ENCODE peak calls at places on chromosomes 3 and 15, in eight cellular contexts. One of them, this sample, is unnamed.

GRCh38 chr15:50940506-50940905 is 32.0 kb downstream of the AP4E1 start:
- DNase-seq in activated T-helper 1 cell treated with anti-CD3 and anti-CD28 coated beads, Interleukin-2, amount 50 U/mL, for 16 hours: no peak
- DNase-seq in LoVo: no peak
- DNase-seq in nucleus accumbens: no peak
- DNase-seq in B cell: no peak
- DNase-seq in PC-9: no peak
- DNase-seq in HTR-8/SVneo: no peak
- DNase-seq in HT1080: peak
- DNase-seq in this sample: no peak

GRCh38 chr3:188385295-188385694 is 231.3 kb downstream of the LPP start:
- DNase-seq in activated T-helper 1 cell treated with anti-CD3 and anti-CD28 coated beads, Interleukin-2, amount 50 U/mL, for 16 hours: no peak
- DNase-seq in LoVo: no peak
- DNase-seq in nucleus accumbens: no peak
- DNase-seq in B cell: no peak
- DNase-seq in PC-9: peak
- DNase-seq in HTR-8/SVneo: no peak
- DNase-seq in HT1080: no peak
- DNase-seq in this sample: no peak

GRCh38 chr15:82106671-82107070 is 60.9 kb upstream of the MEX3B start:
- DNase-seq in activated T-helper 1 cell treated with anti-CD3 and anti-CD28 coated beads, Interleukin-2, amount 50 U/mL, for 16 hours: no peak
- DNase-seq in LoVo: no peak
- DNase-seq in nucleus accumbens: no peak
- DNase-seq in B cell: no peak
- DNase-seq in PC-9: no peak
- DNase-seq in HTR-8/SVneo: no peak
- DNase-seq in HT1080: peak
- DNase-seq in this sample: no peak

GRCh38 chr15:101014921-101015841 is 96.0 kb downstream of the LRRK1 start:
- DNase-seq in activated T-helper 1 cell treated with anti-CD3 and anti-CD28 coated beads, Interleukin-2, amount 50 U/mL, for 16 hours: peak
- DNase-seq in LoVo: peak
- DNase-seq in nucleus accumbens: peak
- DNase-seq in B cell: peak
- DNase-seq in PC-9: no peak
- DNase-seq in HTR-8/SVneo: peak
- DNase-seq in HT1080: peak
- DNase-seq in this sample: peak

GRCh38 chr3:48501196-48501595 is 2.8 kb downstream of the SHISA5 start:
- DNase-seq in activated T-helper 1 cell treated with anti-CD3 and anti-CD28 coated beads, Interleukin-2, amount 50 U/mL, for 16 hours: no peak
- DNase-seq in LoVo: no peak
- DNase-seq in nucleus accumbens: no peak
- DNase-seq in B cell: no peak
- DNase-seq in PC-9: no peak
- DNase-seq in HTR-8/SVneo: no peak
- DNase-seq in HT1080: no peak
- DNase-seq in this sample: no peak

GRCh38 chr3:43871627-43872245 is 181.0 kb downstream of the ABHD5 start:
- DNase-seq in activated T-helper 1 cell treated with anti-CD3 and anti-CD28 coated beads, Interleukin-2, amount 50 U/mL, for 16 hours: no peak
- DNase-seq in LoVo: no peak
- DNase-seq in nucleus accumbens: no peak
- DNase-seq in B cell: no peak
- DNase-seq in PC-9: no peak
- DNase-seq in HTR-8/SVneo: no peak
- DNase-seq in HT1080: no peak
- DNase-seq in this sample: no peak

GRCh38 chr3:138782748-138783147 is 52.0 kb downstream of the PIK3CB start:
- DNase-seq in activated T-helper 1 cell treated with anti-CD3 and anti-CD28 coated beads, Interleukin-2, amount 50 U/mL, for 16 hours: no peak
- DNase-seq in LoVo: no peak
- DNase-seq in nucleus accumbens: no peak
- DNase-seq in B cell: no peak
- DNase-seq in PC-9: no peak
- DNase-seq in HTR-8/SVneo: no peak
- DNase-seq in HT1080: no peak
- DNase-seq in this sample: no peak

GRCh38 chr15:80059786-80060489 is 462 bp downstream of the ZFAND6 start:
- DNase-seq in activated T-helper 1 cell treated with anti-CD3 and anti-CD28 coated beads, Interleukin-2, amount 50 U/mL, for 16 hours: peak
- DNase-seq in LoVo: peak
- DNase-seq in nucleus accumbens: no peak
- DNase-seq in B cell: peak
- DNase-seq in PC-9: peak
- DNase-seq in HTR-8/SVneo: peak
- DNase-seq in HT1080: peak
- DNase-seq in this sample: peak

GRCh38 chr15:95712785-95713184 is 617.7 kb upstream of the NR2F2 start:
- DNase-seq in activated T-helper 1 cell treated with anti-CD3 and anti-CD28 coated beads, Interleukin-2, amount 50 U/mL, for 16 hours: no peak
- DNase-seq in LoVo: no peak
- DNase-seq in nucleus accumbens: no peak
- DNase-seq in B cell: no peak
- DNase-seq in PC-9: no peak
- DNase-seq in HTR-8/SVneo: no peak
- DNase-seq in HT1080: peak
- DNase-seq in this sample: no peak

GRCh38 chr15:68298336-68298735 is 20.8 kb downstream of the FEM1B start:
- DNase-seq in activated T-helper 1 cell treated with anti-CD3 and anti-CD28 coated beads, Interleukin-2, amount 50 U/mL, for 16 hours: no peak
- DNase-seq in LoVo: no peak
- DNase-seq in nucleus accumbens: no peak
- DNase-seq in B cell: no peak
- DNase-seq in PC-9: no peak
- DNase-seq in HTR-8/SVneo: no peak
- DNase-seq in HT1080: no peak
- DNase-seq in this sample: no peak

GRCh38 chr3:194395767-194396527 is 3.1 kb downstream of the GP5 start:
- DNase-seq in activated T-helper 1 cell treated with anti-CD3 and anti-CD28 coated beads, Interleukin-2, amount 50 U/mL, for 16 hours: peak
- DNase-seq in LoVo: no peak
- DNase-seq in nucleus accumbens: peak
- DNase-seq in B cell: no peak
- DNase-seq in PC-9: no peak
- DNase-seq in HTR-8/SVneo: no peak
- DNase-seq in HT1080: no peak
- DNase-seq in this sample: no peak

GRCh38 chr15:45498701-45499100 is 23.9 kb downstream of the SLC30A4 start:
- DNase-seq in activated T-helper 1 cell treated with anti-CD3 and anti-CD28 coated beads, Interleukin-2, amount 50 U/mL, for 16 hours: no peak
- DNase-seq in LoVo: no peak
- DNase-seq in nucleus accumbens: no peak
- DNase-seq in B cell: no peak
- DNase-seq in PC-9: no peak
- DNase-seq in HTR-8/SVneo: no peak
- DNase-seq in HT1080: no peak
- DNase-seq in this sample: no peak

GRCh38 chr3:58202917-58203360 is 7.8 kb downstream of the DNASE1L3 start:
- DNase-seq in activated T-helper 1 cell treated with anti-CD3 and anti-CD28 coated beads, Interleukin-2, amount 50 U/mL, for 16 hours: no peak
- DNase-seq in LoVo: no peak
- DNase-seq in nucleus accumbens: no peak
- DNase-seq in B cell: peak
- DNase-seq in PC-9: no peak
- DNase-seq in HTR-8/SVneo: no peak
- DNase-seq in HT1080: no peak
- DNase-seq in this sample: no peak

GRCh38 chr3:133293397-133294107 is 106.3 kb upstream of the BFSP2 start:
- DNase-seq in activated T-helper 1 cell treated with anti-CD3 and anti-CD28 coated beads, Interleukin-2, amount 50 U/mL, for 16 hours: no peak
- DNase-seq in LoVo: no peak
- DNase-seq in nucleus accumbens: no peak
- DNase-seq in B cell: no peak
- DNase-seq in PC-9: no peak
- DNase-seq in HTR-8/SVneo: no peak
- DNase-seq in HT1080: peak
- DNase-seq in this sample: no peak

GRCh38 chr3:137121704-137122314 is 164.0 kb downstream of the IL20RB start:
- DNase-seq in activated T-helper 1 cell treated with anti-CD3 and anti-CD28 coated beads, Interleukin-2, amount 50 U/mL, for 16 hours: no peak
- DNase-seq in LoVo: peak
- DNase-seq in nucleus accumbens: no peak
- DNase-seq in B cell: no peak
- DNase-seq in PC-9: no peak
- DNase-seq in HTR-8/SVneo: peak
- DNase-seq in HT1080: peak
- DNase-seq in this sample: peak

GRCh38 chr3:174153875-174154274 is 705.3 kb upstream of the NAALADL2 start:
- DNase-seq in activated T-helper 1 cell treated with anti-CD3 and anti-CD28 coated beads, Interleukin-2, amount 50 U/mL, for 16 hours: no peak
- DNase-seq in LoVo: no peak
- DNase-seq in nucleus accumbens: no peak
- DNase-seq in B cell: no peak
- DNase-seq in PC-9: no peak
- DNase-seq in HTR-8/SVneo: no peak
- DNase-seq in HT1080: no peak
- DNase-seq in this sample: no peak

GRCh38 chr3:70729845-70730244 is 417.4 kb upstream of the MDFIC2 start:
- DNase-seq in activated T-helper 1 cell treated with anti-CD3 and anti-CD28 coated beads, Interleukin-2, amount 50 U/mL, for 16 hours: no peak
- DNase-seq in LoVo: no peak
- DNase-seq in nucleus accumbens: no peak
- DNase-seq in B cell: no peak
- DNase-seq in PC-9: no peak
- DNase-seq in HTR-8/SVneo: no peak
- DNase-seq in HT1080: no peak
- DNase-seq in this sample: no peak

GRCh38 chr3:139110072-139110830 is 65.6 kb upstream of the PRR23C start:
- DNase-seq in activated T-helper 1 cell treated with anti-CD3 and anti-CD28 coated beads, Interleukin-2, amount 50 U/mL, for 16 hours: no peak
- DNase-seq in LoVo: no peak
- DNase-seq in nucleus accumbens: no peak
- DNase-seq in B cell: no peak
- DNase-seq in PC-9: no peak
- DNase-seq in HTR-8/SVneo: no peak
- DNase-seq in HT1080: no peak
- DNase-seq in this sample: no peak

GRCh38 chr3:186180891-186181471 is 72.1 kb upstream of the ETV5 start:
- DNase-seq in activated T-helper 1 cell treated with anti-CD3 and anti-CD28 coated beads, Interleukin-2, amount 50 U/mL, for 16 hours: no peak
- DNase-seq in LoVo: no peak
- DNase-seq in nucleus accumbens: no peak
- DNase-seq in B cell: no peak
- DNase-seq in PC-9: no peak
- DNase-seq in HTR-8/SVneo: no peak
- DNase-seq in HT1080: peak
- DNase-seq in this sample: no peak

GRCh38 chr15:25787381-25787780 is 75.7 kb downstream of the ATP10A start:
- DNase-seq in activated T-helper 1 cell treated with anti-CD3 and anti-CD28 coated beads, Interleukin-2, amount 50 U/mL, for 16 hours: no peak
- DNase-seq in LoVo: no peak
- DNase-seq in nucleus accumbens: no peak
- DNase-seq in B cell: no peak
- DNase-seq in PC-9: no peak
- DNase-seq in HTR-8/SVneo: no peak
- DNase-seq in HT1080: no peak
- DNase-seq in this sample: no peak

GRCh38 chr3:78398401-78398800 is 1358.5 kb downstream of the ROBO2 start:
- DNase-seq in activated T-helper 1 cell treated with anti-CD3 and anti-CD28 coated beads, Interleukin-2, amount 50 U/mL, for 16 hours: no peak
- DNase-seq in LoVo: no peak
- DNase-seq in nucleus accumbens: no peak
- DNase-seq in B cell: no peak
- DNase-seq in PC-9: no peak
- DNase-seq in HTR-8/SVneo: no peak
- DNase-seq in HT1080: no peak
- DNase-seq in this sample: no peak

GRCh38 chr15:77191230-77191834 is 120.4 kb upstream of the TSPAN3 start:
- DNase-seq in activated T-helper 1 cell treated with anti-CD3 and anti-CD28 coated beads, Interleukin-2, amount 50 U/mL, for 16 hours: no peak
- DNase-seq in LoVo: no peak
- DNase-seq in nucleus accumbens: no peak
- DNase-seq in B cell: no peak
- DNase-seq in PC-9: no peak
- DNase-seq in HTR-8/SVneo: no peak
- DNase-seq in HT1080: no peak
- DNase-seq in this sample: no peak

GRCh38 chr3:116238863-116239262 is 206.4 kb downstream of the LSAMP start:
- DNase-seq in activated T-helper 1 cell treated with anti-CD3 and anti-CD28 coated beads, Interleukin-2, amount 50 U/mL, for 16 hours: no peak
- DNase-seq in LoVo: no peak
- DNase-seq in nucleus accumbens: no peak
- DNase-seq in B cell: no peak
- DNase-seq in PC-9: no peak
- DNase-seq in HTR-8/SVneo: no peak
- DNase-seq in HT1080: peak
- DNase-seq in this sample: no peak

GRCh38 chr15:77251662-77252061 is 168.2 kb downstream of the PEAK1 start:
- DNase-seq in activated T-helper 1 cell treated with anti-CD3 and anti-CD28 coated beads, Interleukin-2, amount 50 U/mL, for 16 hours: no peak
- DNase-seq in LoVo: no peak
- DNase-seq in nucleus accumbens: no peak
- DNase-seq in B cell: no peak
- DNase-seq in PC-9: no peak
- DNase-seq in HTR-8/SVneo: no peak
- DNase-seq in HT1080: peak
- DNase-seq in this sample: no peak

GRCh38 chr3:124504332-124505059 is 225.8 kb upstream of the UMPS start:
- DNase-seq in activated T-helper 1 cell treated with anti-CD3 and anti-CD28 coated beads, Interleukin-2, amount 50 U/mL, for 16 hours: no peak
- DNase-seq in LoVo: no peak
- DNase-seq in nucleus accumbens: peak
- DNase-seq in B cell: no peak
- DNase-seq in PC-9: no peak
- DNase-seq in HTR-8/SVneo: no peak
- DNase-seq in HT1080: peak
- DNase-seq in this sample: no peak

GRCh38 chr3:177530908-177531307 is 333.6 kb upstream of the TBL1XR1 start:
- DNase-seq in activated T-helper 1 cell treated with anti-CD3 and anti-CD28 coated beads, Interleukin-2, amount 50 U/mL, for 16 hours: no peak
- DNase-seq in LoVo: no peak
- DNase-seq in nucleus accumbens: no peak
- DNase-seq in B cell: no peak
- DNase-seq in PC-9: no peak
- DNase-seq in HTR-8/SVneo: no peak
- DNase-seq in HT1080: no peak
- DNase-seq in this sample: no peak

GRCh38 chr3:61250784-61251173 is 473 bp downstream of the FHIT start:
- DNase-seq in activated T-helper 1 cell treated with anti-CD3 and anti-CD28 coated beads, Interleukin-2, amount 50 U/mL, for 16 hours: no peak
- DNase-seq in LoVo: peak
- DNase-seq in nucleus accumbens: peak
- DNase-seq in B cell: no peak
- DNase-seq in PC-9: no peak
- DNase-seq in HTR-8/SVneo: no peak
- DNase-seq in HT1080: no peak
- DNase-seq in this sample: no peak

GRCh38 chr15:28098766-28099554 is at the start of gene OCA2:
- DNase-seq in activated T-helper 1 cell treated with anti-CD3 and anti-CD28 coated beads, Interleukin-2, amount 50 U/mL, for 16 hours: peak
- DNase-seq in LoVo: no peak
- DNase-seq in nucleus accumbens: no peak
- DNase-seq in B cell: no peak
- DNase-seq in PC-9: no peak
- DNase-seq in HTR-8/SVneo: no peak
- DNase-seq in HT1080: no peak
- DNase-seq in this sample: no peak

GRCh38 chr3:81545572-81545971 is 215.9 kb downstream of the GBE1 start:
- DNase-seq in activated T-helper 1 cell treated with anti-CD3 and anti-CD28 coated beads, Interleukin-2, amount 50 U/mL, for 16 hours: no peak
- DNase-seq in LoVo: no peak
- DNase-seq in nucleus accumbens: no peak
- DNase-seq in B cell: no peak
- DNase-seq in PC-9: no peak
- DNase-seq in HTR-8/SVneo: no peak
- DNase-seq in HT1080: peak
- DNase-seq in this sample: no peak

GRCh38 chr3:72580910-72581309 is 267.3 kb downstream of the SHQ1 start:
- DNase-seq in activated T-helper 1 cell treated with anti-CD3 and anti-CD28 coated beads, Interleukin-2, amount 50 U/mL, for 16 hours: no peak
- DNase-seq in LoVo: no peak
- DNase-seq in nucleus accumbens: no peak
- DNase-seq in B cell: no peak
- DNase-seq in PC-9: no peak
- DNase-seq in HTR-8/SVneo: no peak
- DNase-seq in HT1080: no peak
- DNase-seq in this sample: no peak

GRCh38 chr3:52429779-52430415 is 15.0 kb downstream of the SEMA3G start:
- DNase-seq in activated T-helper 1 cell treated with anti-CD3 and anti-CD28 coated beads, Interleukin-2, amount 50 U/mL, for 16 hours: no peak
- DNase-seq in LoVo: no peak
- DNase-seq in nucleus accumbens: no peak
- DNase-seq in B cell: peak
- DNase-seq in PC-9: no peak
- DNase-seq in HTR-8/SVneo: no peak
- DNase-seq in HT1080: peak
- DNase-seq in this sample: no peak

GRCh38 chr15:90294601-90295269 is 29.3 kb downstream of the NGRN start:
- DNase-seq in activated T-helper 1 cell treated with anti-CD3 and anti-CD28 coated beads, Interleukin-2, amount 50 U/mL, for 16 hours: no peak
- DNase-seq in LoVo: no peak
- DNase-seq in nucleus accumbens: no peak
- DNase-seq in B cell: no peak
- DNase-seq in PC-9: no peak
- DNase-seq in HTR-8/SVneo: no peak
- DNase-seq in HT1080: no peak
- DNase-seq in this sample: no peak

GRCh38 chr3:46692566-46692983 is 904 bp downstream of the ALS2CL start:
- DNase-seq in activated T-helper 1 cell treated with anti-CD3 and anti-CD28 coated beads, Interleukin-2, amount 50 U/mL, for 16 hours: no peak
- DNase-seq in LoVo: peak
- DNase-seq in nucleus accumbens: no peak
- DNase-seq in B cell: no peak
- DNase-seq in PC-9: peak
- DNase-seq in HTR-8/SVneo: peak
- DNase-seq in HT1080: peak
- DNase-seq in this sample: no peak

GRCh38 chr3:20323307-20323927 is 137.4 kb upstream of the SGO1 start:
- DNase-seq in activated T-helper 1 cell treated with anti-CD3 and anti-CD28 coated beads, Interleukin-2, amount 50 U/mL, for 16 hours: no peak
- DNase-seq in LoVo: no peak
- DNase-seq in nucleus accumbens: no peak
- DNase-seq in B cell: no peak
- DNase-seq in PC-9: peak
- DNase-seq in HTR-8/SVneo: no peak
- DNase-seq in HT1080: no peak
- DNase-seq in this sample: no peak

This sample was measured in GM19239.